ENCODE peak calls at places on chromosomes 16 and 17, in five cellular contexts. Y, M, K, P and E are unnamed samples.

GRCh38 chr17:2939714-2940351 is 123.6 kb downstream of the OR1D5 start:
- DNase-seq in Y (no peak), M (peak; percentile 35), K (no peak), P (peak; percentile 16), E (no peak)

GRCh38 chr17:19482571-19482970 is 51.1 kb upstream of the SLC47A1 start:
- DNase-seq in Y (no peak), M (no peak), K (no peak), P (no peak), E (no peak)

GRCh38 chr16:67773569-67774456 is 32.5 kb downstream of the RANBP10 start:
- DNase-seq in Y (no peak), M (peak; percentile 17), K (no peak), P (no peak), E (no peak)

GRCh38 chr17:79075861-79076406 is 1.3 kb downstream of the ENGASE start:
- DNase-seq in Y (no peak), M (no peak), K (no peak), P (no peak), E (no peak)

GRCh38 chr17:27778193-27778592 is 22.1 kb downstream of the NOS2 start:
- DNase-seq in Y (no peak), M (no peak), K (no peak), P (no peak), E (no peak)

GRCh38 chr16:80948886-80949502 is 57.7 kb downstream of the CMC2 start:
- DNase-seq in Y (no peak), M (peak; percentile 58), K (peak; percentile 63), P (peak; percentile 43), E (no peak)

GRCh38 chr17:77318491-77319210 is 177.9 kb downstream of the SEC14L1 start:
- DNase-seq in Y (no peak), M (no peak), K (no peak), P (no peak), E (no peak)

GRCh38 chr17:19404264-19404663 is 6.8 kb upstream of the RNF112 start:
- DNase-seq in Y (no peak), M (no peak), K (no peak), P (no peak), E (no peak)

GRCh38 chr17:48997827-48998556 is 807 bp downstream of the IGF2BP1 start:
- DNase-seq in Y (no peak), M (no peak), K (no peak), P (no peak), E (no peak)

GRCh38 chr17:2777242-2777867 is 18.9 kb upstream of the RAP1GAP2 start:
- DNase-seq in Y (peak; percentile 60), M (no peak), K (no peak), P (no peak), E (no peak)

GRCh38 chr16:56915311-56916105 is 16.4 kb upstream of the HERPUD1 start:
- DNase-seq in Y (no peak), M (no peak), K (no peak), P (no peak), E (no peak)

GRCh38 chr16:84074721-84075120 is 32.1 kb upstream of the SLC38A8 start:
- DNase-seq in Y (no peak), M (peak; percentile 61), K (no peak), P (no peak), E (no peak)

GRCh38 chr16:70661534-70661917 is 15.2 kb downstream of the IL34 start:
- DNase-seq in Y (no peak), M (no peak), K (no peak), P (no peak), E (no peak)

GRCh38 chr17:65198653-65199382 is 61.6 kb downstream of the RGS9 start:
- DNase-seq in Y (peak; percentile 13), M (no peak), K (no peak), P (no peak), E (no peak)

GRCh38 chr17:16449121-16449570 is 33.8 kb downstream of the TRPV2 start:
- DNase-seq in Y (no peak), M (no peak), K (no peak), P (no peak), E (no peak)

GRCh38 chr16:4957720-4958509 is at the start of gene SEC14L5:
- DNase-seq in Y (peak; percentile 99), M (peak; percentile 97), K (peak; percentile 97), P (peak; percentile 99), E (peak; percentile 92)

GRCh38 chr16:86496929-86497381 is 13.4 kb upstream of the FOXF1 start:
- DNase-seq in Y (no peak), M (no peak), K (no peak), P (no peak), E (no peak)

GRCh38 chr16:55039931-55040330 is 109.3 kb downstream of the IRX5 start:
- DNase-seq in Y (no peak), M (no peak), K (no peak), P (no peak), E (no peak)

GRCh38 chr16:77143364-77143763 is 47.6 kb upstream of the MON1B start:
- DNase-seq in Y (no peak), M (no peak), K (no peak), P (no peak), E (no peak)

GRCh38 chr16:60059141-60059540 is 1325.0 kb upstream of the GOT2 start:
- DNase-seq in Y (no peak), M (no peak), K (no peak), P (no peak), E (no peak)

GRCh38 chr17:2138768-2139167 is 83.9 kb downstream of the HIC1 start:
- DNase-seq in Y (no peak), M (no peak), K (no peak), P (no peak), E (no peak)

GRCh38 chr17:30556374-30557332 is 79.4 kb downstream of the GOSR1 start:
- DNase-seq in Y (no peak), M (no peak), K (no peak), P (no peak), E (no peak)

GRCh38 chr17:56913000-56913866 is 616 bp downstream of the TRIM25 start:
- DNase-seq in Y (peak; percentile 26), M (no peak), K (no peak), P (no peak), E (no peak)

GRCh38 chr17:37702605-37703004 is 42.3 kb downstream of the HNF1B start:
- DNase-seq in Y (no peak), M (no peak), K (no peak), P (peak; percentile 90), E (no peak)

GRCh38 chr16:35296962-35297653 is 1837.7 kb downstream of the TP53TG3F start:
- DNase-seq in Y (no peak), M (no peak), K (no peak), P (no peak), E (no peak)

GRCh38 chr16:87463722-87464690 is 28.8 kb downstream of the ZCCHC14 start:
- DNase-seq in Y (no peak), M (no peak), K (peak; percentile 15), P (no peak), E (no peak)

GRCh38 chr16:11422381-11423314 is 77.4 kb downstream of the RMI2 start:
- DNase-seq in Y (no peak), M (no peak), K (no peak), P (no peak), E (no peak)

GRCh38 chr16:23258919-23259237 is 43.2 kb upstream of the SCNN1B start:
- DNase-seq in Y (no peak), M (no peak), K (no peak), P (no peak), E (no peak)

GRCh38 chr17:1495265-1495664 is 2.8 kb upstream of the MYO1C start:
- DNase-seq in Y (no peak), M (peak; percentile 70), K (no peak), P (no peak), E (no peak)

GRCh38 chr16:2520784-2521577 is 810 bp downstream of the AMDHD2 start:
- DNase-seq in Y (no peak), M (no peak), K (no peak), P (no peak), E (no peak)

GRCh38 chr17:72334205-72334604 is 213.4 kb downstream of the SOX9 start:
- DNase-seq in Y (no peak), M (no peak), K (no peak), P (no peak), E (no peak)

GRCh38 chr16:11386054-11386680 is 40.9 kb downstream of the RMI2 start:
- DNase-seq in Y (no peak), M (no peak), K (no peak), P (no peak), E (no peak)

GRCh38 chr17:7292729-7293128 is 1.7 kb downstream of the YBX2 start:
- DNase-seq in Y (no peak), M (no peak), K (no peak), P (no peak), E (no peak)

GRCh38 chr16:46974352-46974751 is 878 bp upstream of the DNAJA2 start:
- DNase-seq in Y (no peak), M (no peak), K (no peak), P (no peak), E (no peak)

GRCh38 chr16:49491111-49491670 is 117.6 kb downstream of the C16orf78 start:
- DNase-seq in Y (peak; percentile 30), M (no peak), K (no peak), P (no peak), E (no peak)

GRCh38 chr17:11094377-11094776 is 146.6 kb upstream of the SHISA6 start:
- DNase-seq in Y (peak; percentile 3), M (no peak), K (no peak), P (no peak), E (peak; percentile 37)

GRCh38 chr17:57545836-57546305 is 199.2 kb downstream of the CCDC182 start:
- DNase-seq in Y (no peak), M (no peak), K (no peak), P (no peak), E (no peak)

GRCh38 chr16:55663225-55663624 is 7.4 kb downstream of the SLC6A2 start:
- DNase-seq in Y (no peak), M (no peak), K (no peak), P (no peak), E (no peak)

GRCh38 chr16:88836791-88837190 is 20.0 kb downstream of the GALNS start:
- DNase-seq in Y (no peak), M (no peak), K (no peak), P (no peak), E (no peak)